ENCODE peak calls at places on chromosomes 16 and 17, in four cellular contexts. Z, Q, C and A are unnamed samples.

GRCh38 chr17:42407289-42407836 is 15.7 kb downstream of the CAVIN1 start:
- DNase-seq in Z (peak; percentile 43), Q (no peak), C (peak; percentile 89), A (no peak)

GRCh38 chr17:40472733-40473452 is 28.5 kb downstream of the TNS4 start:
- DNase-seq in Z (peak; percentile 33), Q (no peak), C (peak; percentile 89), A (no peak)

GRCh38 chr17:63996430-63997182 is 1.5 kb upstream of the PRR29 start:
- DNase-seq in Z (no peak), Q (no peak), C (no peak), A (no peak)

GRCh38 chr17:61234102-61234750 is 165.4 kb upstream of the TBX2 start:
- DNase-seq in Z (no peak), Q (no peak), C (no peak), A (no peak)

GRCh38 chr16:12340151-12340733 is 363.7 kb downstream of the SNX29 start:
- DNase-seq in Z (peak; percentile 79), Q (no peak), C (peak; percentile 51), A (peak; percentile 58)

GRCh38 chr16:19119564-19119963 is 5.8 kb downstream of the ITPRIPL2 start:
- DNase-seq in Z (peak; percentile 71), Q (no peak), C (no peak), A (peak; percentile 75)

GRCh38 chr17:6555331-6556120 is 829 bp downstream of the PITPNM3 start:
- DNase-seq in Z (peak; percentile 70), Q (no peak), C (no peak), A (no peak)

GRCh38 chr17:45923511-45924268 is 29.3 kb downstream of the MAPT start:
- DNase-seq in Z (peak; percentile 30), Q (no peak), C (no peak), A (no peak)

GRCh38 chr17:68972119-68972704 is 17.0 kb upstream of the ABCA8 start:
- DNase-seq in Z (peak; percentile 61), Q (no peak), C (peak; percentile 20), A (no peak)

GRCh38 chr16:17101646-17102045 is 369.1 kb downstream of the XYLT1 start:
- DNase-seq in Z (peak; percentile 15), Q (no peak), C (peak; percentile 19), A (no peak)

GRCh38 chr17:81064746-81065475 is 30.0 kb downstream of the BAIAP2 start:
- DNase-seq in Z (no peak), Q (no peak), C (no peak), A (no peak)

GRCh38 chr17:44921122-44921882 is 6.0 kb upstream of the GFAP start:
- DNase-seq in Z (no peak), Q (no peak), C (no peak), A (no peak)

GRCh38 chr17:4872786-4873185 is 26.6 kb upstream of the C17orf107 start:
- DNase-seq in Z (no peak), Q (no peak), C (no peak), A (no peak)

GRCh38 chr17:66255527-66255971 is 26.3 kb upstream of the APOH start:
- DNase-seq in Z (no peak), Q (no peak), C (no peak), A (no peak)

GRCh38 chr17:42107597-42108576 is 4.6 kb downstream of the DHX58 start:
- DNase-seq in Z (peak; percentile 71), Q (no peak), C (peak; percentile 76), A (no peak)

GRCh38 chr17:79944251-79944812 is 91.3 kb downstream of the TBC1D16 start:
- DNase-seq in Z (no peak), Q (no peak), C (no peak), A (no peak)

GRCh38 chr16:81266680-81267095 is 28.2 kb downstream of the BCO1 start:
- DNase-seq in Z (peak; percentile 15), Q (no peak), C (no peak), A (no peak)

GRCh38 chr16:521381-522210 is 5.9 kb upstream of the CAPN15 start:
- DNase-seq in Z (no peak), Q (no peak), C (no peak), A (no peak)

GRCh38 chr17:13600475-13601316 is 1.0 kb downstream of the HS3ST3A1 start:
- DNase-seq in Z (peak; percentile 68), Q (no peak), C (no peak), A (no peak)

GRCh38 chr16:67833418-67834241 is 8.5 kb upstream of the THAP11 start:
- DNase-seq in Z (peak; percentile 95), Q (peak; percentile 41), C (peak; percentile 86), A (peak; percentile 54)

GRCh38 chr16:47481698-47482374 is 20.7 kb downstream of the PHKB start:
- DNase-seq in Z (no peak), Q (no peak), C (no peak), A (no peak)